ENCODE peak calls at places on chromosome 21, in four cellular contexts. I, X, G and Z are unnamed samples.

GRCh38 chr21:46065215-46065992 is 32.5 kb upstream of the COL6A2 start:
- DNase-seq in X (peak; percentile 76), G (no peak), I (no peak), Z (peak; percentile 93)

GRCh38 chr21:27505516-27505915 is 538.6 kb upstream of the ADAMTS5 start:
- DNase-seq in I (peak; percentile 70), X (peak; percentile 70), G (no peak), Z (no peak)

GRCh38 chr21:43825610-43825935 is 36.2 kb downstream of the RRP1 start:
- DNase-seq in X (no peak), G (no peak), I (no peak), Z (peak; percentile 37)

GRCh38 chr21:45236481-45236880 is 51.2 kb downstream of the POFUT2 start:
- DNase-seq in X (no peak), G (no peak), I (no peak), Z (peak; percentile 5)

GRCh38 chr21:46149205-46149901 is 6.0 kb downstream of the FTCD start:
- DNase-seq in I (no peak), G (no peak), X (no peak), Z (peak; percentile 74)

GRCh38 chr21:44294391-44295162 is 5.3 kb upstream of the PFKL start:
- DNase-seq in X (peak; percentile 7), G (no peak), I (no peak), Z (peak; percentile 96)

GRCh38 chr21:45618287-45618686 is 25.2 kb upstream of the PCBP3 start:
- DNase-seq in G (peak; percentile 23), I (no peak), X (peak; percentile 47), Z (peak; percentile 8)

GRCh38 chr21:16837319-16837718 is 675.5 kb upstream of the CXADR start:
- DNase-seq in X (peak; percentile 33), G (no peak), I (no peak), Z (no peak)

GRCh38 chr21:16113052-16113715 is 383.4 kb downstream of the USP25 start:
- DNase-seq in I (no peak), G (no peak), X (peak; percentile 16), Z (no peak)

DNA sequence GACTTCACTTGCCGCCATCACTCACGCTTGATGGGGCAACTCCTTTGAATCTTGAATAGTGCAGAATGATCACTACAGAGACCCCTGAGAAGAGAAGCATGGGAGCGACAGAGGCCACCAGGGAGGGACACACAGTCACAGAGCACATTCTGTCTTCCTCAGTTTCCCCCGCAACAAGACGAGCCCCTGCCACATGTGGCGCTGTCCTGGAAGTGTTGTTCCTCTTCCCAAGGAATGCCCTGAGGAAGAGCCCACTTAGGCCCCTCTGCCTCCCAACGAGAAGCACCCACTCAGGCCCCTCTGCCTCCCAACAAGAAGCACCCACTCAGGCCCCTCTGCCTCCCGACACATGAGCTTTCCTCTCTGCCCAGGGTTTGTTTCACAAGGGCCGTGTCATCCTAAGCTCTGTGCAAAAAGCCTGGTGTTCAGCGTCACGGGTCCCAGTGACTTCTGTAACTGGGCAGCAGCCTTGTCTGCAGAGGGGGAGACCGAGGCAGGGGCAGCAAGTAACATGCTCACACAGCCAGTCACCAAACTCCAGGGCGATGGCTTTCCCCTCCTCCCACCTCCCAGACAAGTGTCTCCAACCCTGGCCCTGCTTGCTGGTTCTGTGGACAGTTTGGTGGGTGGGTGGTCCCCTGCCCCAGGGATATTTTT is 19.8 kb downstream of the SLC37A1 start:
- DNase-seq in X (no peak), I (no peak), G (no peak), Z (no peak)
- H2AFZ ChIP-seq in X (no peak overlapping the region), I (no peak overlapping the region), G (no peak overlapping the region), Z (no peak overlapping the region)

GRCh38 chr21:39086547-39086946 is 96.7 kb downstream of the PSMG1 start:
- DNase-seq in X (no peak), G (no peak), I (no peak), Z (no peak)
- TF ChIP-seq CTCF in X (no peak), G (peak; percentile 19), I (no peak), Z (peak; percentile 17)

DNA sequence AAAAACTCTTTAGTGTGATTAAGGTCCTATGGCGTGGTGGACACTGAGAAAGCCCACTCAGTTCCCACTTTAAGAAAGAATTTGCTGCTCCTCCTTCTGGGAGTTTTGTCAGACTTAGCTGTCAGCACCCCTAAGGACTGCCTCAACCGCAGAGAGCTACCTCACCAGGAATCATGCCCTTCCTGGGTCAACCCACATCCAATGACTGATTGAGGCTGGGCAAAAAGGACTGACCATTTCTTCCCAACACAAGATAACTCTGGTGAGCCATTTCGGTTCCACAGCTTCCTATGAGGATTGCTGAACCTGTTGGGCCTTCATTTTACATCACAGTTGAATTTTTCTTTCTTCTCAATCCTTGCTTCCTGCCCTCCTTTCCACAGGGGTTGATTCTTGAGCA is 197.9 kb downstream of the NCAM2 start:
- DNase-seq in I (no peak), X (peak; percentile 39), G (no peak), Z (no peak)
- H2AFZ ChIP-seq in I (no peak overlapping the region), X (peak overlapping the region; percentile 71), G (peak overlapping the region; percentile 4), Z (peak overlapping the region; percentile 53)

DNA sequence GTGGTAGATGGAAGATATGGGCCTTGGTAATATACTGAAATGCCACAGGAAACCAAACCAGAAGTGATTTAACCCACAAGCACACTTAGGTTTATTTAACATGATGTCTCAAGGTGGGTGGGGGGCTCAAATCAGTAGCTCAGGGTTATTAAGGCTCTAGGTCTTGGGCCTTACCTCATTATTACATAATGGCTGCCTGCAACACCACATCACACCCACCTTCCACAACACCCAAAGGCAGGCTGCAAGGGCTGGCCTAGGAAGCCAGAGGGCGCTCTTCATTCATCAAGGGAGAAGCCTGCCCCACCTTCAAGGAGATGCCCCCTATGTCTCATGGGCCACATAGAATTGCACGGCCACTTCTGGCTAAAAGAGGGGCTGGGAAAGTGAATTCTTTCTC is 6.0 kb downstream of the TFF1 start:
- DNase-seq in G (no peak), I (no peak), X (no peak), Z (no peak)
- TF ChIP-seq CTCF in G (no peak), I (no peak), X (no peak), Z (no peak)

GRCh38 chr21:28636988-28637691 is 355.5 kb downstream of the LTN1 start:
- DNase-seq in I (peak; percentile 95), G (no peak), X (peak; percentile 94), Z (peak; percentile 57)
- H2AFZ ChIP-seq in I (no peak overlapping the region), G (no peak overlapping the region), X (no peak overlapping the region), Z (no peak overlapping the region)

DNA sequence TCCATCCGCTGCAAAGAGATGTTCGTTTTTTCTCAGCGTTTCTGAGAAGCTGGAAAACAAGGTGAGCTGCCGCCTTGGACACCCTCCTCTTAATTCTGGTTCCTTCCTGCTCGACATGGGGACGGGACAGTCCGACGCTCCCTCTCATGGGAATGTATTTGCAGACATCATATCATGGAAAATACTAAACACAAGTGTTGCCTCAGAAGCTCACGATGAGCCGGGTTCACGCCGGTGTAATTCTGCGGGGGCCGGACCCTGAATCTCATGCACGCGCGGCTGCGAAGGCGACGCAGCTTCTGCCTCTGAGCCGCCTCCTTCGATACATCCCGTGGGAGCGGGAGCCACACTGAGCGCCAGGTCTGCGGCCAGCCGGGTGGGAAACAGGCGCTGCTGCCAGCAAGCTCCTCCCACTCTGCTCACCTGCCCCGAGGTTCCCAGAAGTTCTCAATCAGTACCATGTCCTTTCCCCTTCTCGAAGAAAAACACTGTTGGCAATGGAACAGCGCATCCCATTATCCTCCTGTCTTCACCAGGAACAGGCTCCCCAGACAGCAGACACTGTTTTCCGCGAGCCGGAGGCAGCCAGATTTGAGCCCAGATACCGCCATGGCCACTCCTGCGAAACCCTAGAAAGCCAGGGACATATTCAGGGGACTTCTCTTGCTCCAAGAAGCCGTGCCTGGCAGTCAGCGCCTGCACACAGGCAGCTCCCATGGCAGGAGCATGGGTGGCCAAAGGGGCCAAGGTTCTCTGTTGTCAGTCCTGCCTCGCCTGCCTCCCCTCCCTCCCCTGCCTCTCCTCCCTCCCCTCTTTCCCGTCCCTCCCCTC is 98.0 kb downstream of the WDR4 start:
- DNase-seq in G (peak; percentile 49), I (peak; percentile 27), X (no peak), Z (peak; percentile 91)
- TF ChIP-seq CTCF in G (peak; percentile 24), I (peak; percentile 9), X (no peak), Z (no peak)

DNA sequence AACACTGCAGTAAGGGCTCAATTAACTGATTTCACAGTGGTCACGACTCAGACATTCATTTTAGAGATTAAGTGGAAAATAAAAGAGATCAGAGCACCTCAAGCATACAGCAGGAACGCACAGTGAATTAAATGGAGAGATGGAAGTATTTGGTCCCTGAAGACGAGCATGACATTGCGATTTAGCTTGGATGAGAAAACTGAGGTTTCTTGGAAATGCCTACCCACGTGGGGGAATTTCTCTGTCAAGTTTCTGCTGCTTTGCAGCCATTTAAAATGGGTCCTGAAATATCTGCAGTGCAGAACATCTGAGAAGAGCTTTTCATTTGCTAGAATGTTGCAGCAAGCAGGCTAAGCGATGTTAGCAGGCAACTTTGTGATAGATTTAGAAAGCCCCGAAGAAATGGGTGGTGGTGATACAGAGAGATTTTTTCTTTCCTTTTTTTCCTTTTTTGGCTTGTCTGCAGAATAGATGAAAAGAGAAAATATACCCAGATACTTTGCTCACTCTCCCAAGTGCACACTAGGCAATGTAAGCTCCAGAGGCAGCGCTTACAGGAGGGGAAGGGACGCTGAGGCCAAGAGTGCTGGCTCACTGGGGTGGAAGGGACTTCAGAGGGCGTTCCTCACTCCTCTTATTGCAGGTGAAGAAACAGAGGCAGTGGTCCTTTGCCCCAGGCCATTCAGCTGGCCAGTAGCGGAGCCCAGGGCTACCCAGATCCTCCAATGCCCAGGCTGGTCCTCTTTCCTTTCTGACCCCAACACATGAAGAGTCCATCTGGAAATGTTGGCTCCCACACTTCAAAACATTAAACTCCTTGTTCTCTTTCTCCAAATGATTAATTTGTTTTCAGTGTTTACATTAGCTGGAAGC is 257.9 kb downstream of the KCNJ6 start:
- DNase-seq in X (no peak), I (no peak), G (no peak), Z (no peak)
- H2AFZ ChIP-seq in X (no peak overlapping the region), I (peak overlapping the region; percentile 43), G (peak overlapping the region; percentile 15), Z (peak overlapping the region; percentile 12)

GRCh38 chr21:42650441-42651421 is 2.7 kb upstream of the PDE9A start:
- DNase-seq in G (no peak), X (no peak), I (no peak), Z (peak; percentile 73)

GRCh38 chr21:42648606-42649005 is 4.8 kb upstream of the PDE9A start:
- DNase-seq in I (no peak), G (no peak), X (no peak), Z (peak; percentile 73)

GRCh38 chr21:42651515-42652401 is 1.7 kb upstream of the PDE9A start:
- DNase-seq in X (no peak), I (no peak), G (no peak), Z (peak; percentile 76)

GRCh38 chr21:42649122-42650032 is 4.0 kb upstream of the PDE9A start:
- DNase-seq in X (no peak), I (no peak), G (no peak), Z (peak; percentile 66)

GRCh38 chr21:42650033-42650370 is 3.4 kb upstream of the PDE9A start:
- DNase-seq in I (no peak), X (no peak), G (no peak), Z (peak; percentile 6)
- TF ChIP-seq CTCF in I (no peak), X (no peak), G (no peak), Z (no peak)